ENCODE peak calls at places on chromosomes 1 and 21, in six cellular contexts. G, A, R, H, C and Q are unnamed samples.
A peak's percentile ranks its signal among the peaks of the same experiment; 100 is the strongest.

GRCh38 chr1:27356628-27357280 is 10.0 kb downstream of the MAP3K6 start:
- DNase-seq in C (no peak), H (no peak), R (no peak), A (no peak), G (no peak), Q (no peak)

GRCh38 chr1:35120458-35121133 is 41.4 kb downstream of the ZMYM1 start:
- DNase-seq in H (no peak), G (peak; percentile 23), A (no peak), R (no peak), C (no peak), Q (no peak)

GRCh38 chr1:247491328-247491727 is 33.4 kb upstream of the OR2B11 start:
- DNase-seq in G (no peak), C (no peak), R (no peak), A (no peak), H (no peak), Q (no peak)

GRCh38 chr1:1680912-1681273 is 11.7 kb downstream of the SLC35E2B start:
- DNase-seq in R (no peak), H (no peak), C (no peak), G (peak; percentile 80), A (no peak), Q (no peak)

GRCh38 chr1:217139513-217139912 is 416.3 kb upstream of the ESRRG start:
- DNase-seq in R (no peak), A (no peak), G (no peak), C (no peak), H (no peak), Q (no peak)

GRCh38 chr1:203629509-203630082 is 3.0 kb downstream of the ATP2B4 start:
- DNase-seq in G (peak; percentile 70), H (no peak), R (peak; percentile 76), A (no peak), C (no peak), Q (no peak)

GRCh38 chr1:13730301-13730700 is 30.3 kb downstream of the PRDM2 start:
- DNase-seq in A (no peak), C (no peak), G (no peak), R (no peak), H (no peak), Q (no peak)

GRCh38 chr1:47656719-47657685 is 219.2 kb downstream of the FOXD2 start:
- DNase-seq in H (peak; percentile 13), G (no peak), R (no peak), C (no peak), A (no peak), Q (no peak)

GRCh38 chr21:23471877-23472276 is 2135.4 kb downstream of the MRPL39 start:
- DNase-seq in G (no peak), A (no peak), R (no peak), C (no peak), H (no peak), Q (no peak)

GRCh38 chr1:41664861-41665640 is 180.6 kb upstream of the EDN2 start:
- DNase-seq in G (peak; percentile 25), R (no peak), A (peak; percentile 96), C (peak; percentile 79), H (no peak), Q (peak; percentile 81)

GRCh38 chr1:13465515-13465914 is 48.3 kb downstream of the LRRC38 start:
- DNase-seq in R (no peak), C (no peak), G (no peak), H (no peak), A (no peak), Q (no peak)

GRCh38 chr1:10969971-10970332 is 42.5 kb upstream of the TARDBP start:
- DNase-seq in C (no peak), H (no peak), A (no peak), G (no peak), R (no peak), Q (no peak)

GRCh38 chr1:5220881-5221280 is 566.5 kb downstream of the AJAP1 start:
- DNase-seq in C (no peak), H (no peak), R (no peak), A (no peak), G (no peak), Q (no peak)

GRCh38 chr1:22738522-22738921 is 27.9 kb downstream of the EPHB2 start:
- DNase-seq in C (no peak), G (no peak), H (no peak), A (no peak), R (no peak), Q (no peak)

GRCh38 chr1:197062692-197063091 is 4.4 kb downstream of the F13B start:
- DNase-seq in R (no peak), G (no peak), H (no peak), A (no peak), C (no peak), Q (no peak)

GRCh38 chr1:20634065-20634593 is 871 bp downstream of the PINK1 start:
- DNase-seq in H (no peak), R (no peak), G (no peak), A (no peak), C (peak; percentile 18), Q (peak; percentile 29)

GRCh38 chr1:22598736-22599135 is 35.4 kb downstream of the EPHA8 start:
- DNase-seq in R (no peak), H (no peak), G (no peak), A (no peak), C (no peak), Q (no peak)

GRCh38 chr1:41925712-41926111 is 7.0 kb upstream of the HIVEP3 start:
- DNase-seq in R (no peak), A (no peak), G (no peak), C (no peak), H (no peak), Q (no peak)

GRCh38 chr1:109790735-109791494 is 27.2 kb upstream of the EPS8L3 start:
- DNase-seq in H (no peak), A (no peak), R (peak; percentile 54), G (peak; percentile 25), C (no peak), Q (no peak)

GRCh38 chr1:206487970-206488369 is 17.7 kb downstream of the IKBKE start:
- DNase-seq in H (no peak), G (no peak), R (no peak), A (no peak), C (no peak), Q (no peak)

GRCh38 chr1:36365310-36365895 is 20.3 kb downstream of the STK40 start:
- DNase-seq in A (peak; percentile 20), H (no peak), G (peak; percentile 61), C (no peak), R (no peak), Q (peak; percentile 79)

GRCh38 chr1:114154963-114155322 is 1.3 kb upstream of the SYT6 start:
- DNase-seq in R (no peak), A (peak; percentile 78), C (no peak), G (no peak), H (no peak), Q (no peak)

GRCh38 chr1:170247751-170248521 is 102.2 kb downstream of the NTMT2 start:
- DNase-seq in A (no peak), H (no peak), G (no peak), R (no peak), C (no peak), Q (no peak)

GRCh38 chr1:153959454-153959853 is 1.0 kb upstream of the CRTC2 start:
- DNase-seq in R (no peak), H (no peak), G (no peak), A (no peak), C (no peak), Q (no peak)

GRCh38 chr1:208233546-208233945 is 10.6 kb downstream of the PLXNA2 start:
- DNase-seq in A (no peak), G (peak; percentile 86), R (no peak), H (no peak), C (no peak), Q (no peak)

GRCh38 chr1:6233376-6233775 is 2.4 kb downstream of the ICMT start:
- DNase-seq in H (no peak), G (no peak), R (no peak), C (no peak), A (no peak), Q (no peak)

GRCh38 chr1:221169447-221169889 is 290.2 kb downstream of the HLX start:
- DNase-seq in C (peak; percentile 9), G (no peak), H (no peak), R (no peak), A (no peak), Q (no peak)

GRCh38 chr21:32371913-32372314 is 20.9 kb downstream of the URB1 start:
- DNase-seq in A (no peak), H (no peak), R (no peak), C (peak; percentile 48), G (peak; percentile 17), Q (no peak)

GRCh38 chr1:154609398-154610380 is 1.7 kb upstream of the ADAR start:
- DNase-seq in G (no peak), A (no peak), C (no peak), R (no peak), H (no peak), Q (no peak)

GRCh38 chr1:162970021-162970420 is 99.1 kb upstream of the RGS4 start:
- DNase-seq in R (no peak), C (no peak), A (no peak), G (no peak), H (no peak), Q (no peak)

GRCh38 chr1:13781907-13782633 is 82.1 kb downstream of the PRDM2 start:
- DNase-seq in G (no peak), A (no peak), C (no peak), R (no peak), H (no peak), Q (no peak)

GRCh38 chr1:35539073-35539823 is 18.0 kb downstream of the KIAA0319L start:
- DNase-seq in C (no peak), R (no peak), H (no peak), A (peak; percentile 12), G (peak; percentile 40), Q (no peak)

GRCh38 chr1:168972887-168973286 is 133.6 kb upstream of the ATP1B1 start:
- DNase-seq in R (no peak), C (no peak), G (peak; percentile 87), H (no peak), A (no peak), Q (peak; percentile 23)

GRCh38 chr1:65044411-65044810 is 78.1 kb upstream of the JAK1 start:
- DNase-seq in R (no peak), H (no peak), C (no peak), A (no peak), G (no peak), Q (no peak)